ENCODE peak calls at places on chromosomes 11 and 22, in four cellular contexts. O is HL-60, U is K562, S is transverse colon. Q is an unnamed sample.

GRCh38 chr22:35299217-35299716 is 427 bp upstream of the TOM1 start:
- DNase-seq in U (no peak), S (no peak), O (peak), Q (no peak)

GRCh38 chr22:22881116-22882032 is 6.2 kb upstream of the IGLL5 start:
- DNase-seq in O (no peak), U (peak), S (no peak), Q (peak)

GRCh38 chr11:118151421-118151820 is 1.2 kb downstream of the SCN4B start:
- DNase-seq in U (no peak), O (no peak), S (no peak), Q (no peak)

GRCh38 chr11:33454264-33454663 is 197.1 kb downstream of the HIPK3 start:
- DNase-seq in S (no peak), U (no peak), O (no peak), Q (no peak)

GRCh38 chr11:33751878-33752277 is 15.7 kb upstream of the CD59 start:
- DNase-seq in S (no peak), U (no peak), O (no peak), Q (no peak)

GRCh38 chr11:71082454-71082853 is 169.9 kb downstream of the SHANK2 start:
- DNase-seq in S (no peak), O (no peak), U (no peak), Q (no peak)

GRCh38 chr11:86067230-86068137 is 1.4 kb downstream of the PICALM start:
- DNase-seq in O (peak), U (peak), S (no peak), Q (no peak)

GRCh38 chr11:128039140-128040021 is 548.0 kb downstream of the ETS1 start:
- DNase-seq in S (peak), U (no peak), O (peak), Q (no peak)

GRCh38 chr22:38513063-38513462 is 7.0 kb upstream of the DDX17 start:
- DNase-seq in S (peak), U (peak), O (no peak), Q (no peak)

GRCh38 chr11:65771589-65772112 is 9.1 kb downstream of the AP5B1 start:
- DNase-seq in S (no peak), O (no peak), U (no peak), Q (no peak)

GRCh38 chr11:115168229-115168671 is 336.0 kb downstream of the CADM1 start:
- DNase-seq in S (no peak), U (no peak), O (no peak), Q (no peak)

GRCh38 chr11:9203715-9204311 is 61.3 kb downstream of the DENND5A start:
- DNase-seq in O (no peak), S (no peak), U (no peak), Q (no peak)

GRCh38 chr11:37533087-37533486 is 935.1 kb upstream of the RAG2 start:
- DNase-seq in U (no peak), O (no peak), S (no peak), Q (no peak)

DNA sequence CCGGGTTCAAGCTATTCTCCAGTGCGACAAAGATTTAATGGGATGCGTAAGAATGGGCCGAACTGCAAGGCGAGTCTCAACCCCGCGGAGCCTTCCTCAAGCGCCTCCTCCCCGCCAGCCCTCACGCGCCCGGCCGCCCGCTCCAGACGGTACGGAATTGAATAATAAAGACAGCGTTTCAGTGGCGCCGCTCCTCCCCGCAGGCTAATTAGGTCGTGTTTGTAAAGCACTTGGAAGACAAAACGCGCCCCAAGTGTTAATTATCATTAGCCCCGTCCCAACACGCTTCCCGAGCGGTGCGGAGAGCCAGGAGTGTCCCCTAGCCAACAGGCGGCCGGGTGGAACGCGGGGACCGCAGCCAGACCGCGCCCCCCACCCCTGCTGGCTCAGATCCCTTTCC is 192.0 kb downstream of the BUD13 start:
- DNase-seq in U (no peak), S (no peak), O (no peak), Q (no peak)
- H3K4me3 ChIP-seq in U (no peak), S (no peak), O (no peak), Q (no peak)

DNA sequence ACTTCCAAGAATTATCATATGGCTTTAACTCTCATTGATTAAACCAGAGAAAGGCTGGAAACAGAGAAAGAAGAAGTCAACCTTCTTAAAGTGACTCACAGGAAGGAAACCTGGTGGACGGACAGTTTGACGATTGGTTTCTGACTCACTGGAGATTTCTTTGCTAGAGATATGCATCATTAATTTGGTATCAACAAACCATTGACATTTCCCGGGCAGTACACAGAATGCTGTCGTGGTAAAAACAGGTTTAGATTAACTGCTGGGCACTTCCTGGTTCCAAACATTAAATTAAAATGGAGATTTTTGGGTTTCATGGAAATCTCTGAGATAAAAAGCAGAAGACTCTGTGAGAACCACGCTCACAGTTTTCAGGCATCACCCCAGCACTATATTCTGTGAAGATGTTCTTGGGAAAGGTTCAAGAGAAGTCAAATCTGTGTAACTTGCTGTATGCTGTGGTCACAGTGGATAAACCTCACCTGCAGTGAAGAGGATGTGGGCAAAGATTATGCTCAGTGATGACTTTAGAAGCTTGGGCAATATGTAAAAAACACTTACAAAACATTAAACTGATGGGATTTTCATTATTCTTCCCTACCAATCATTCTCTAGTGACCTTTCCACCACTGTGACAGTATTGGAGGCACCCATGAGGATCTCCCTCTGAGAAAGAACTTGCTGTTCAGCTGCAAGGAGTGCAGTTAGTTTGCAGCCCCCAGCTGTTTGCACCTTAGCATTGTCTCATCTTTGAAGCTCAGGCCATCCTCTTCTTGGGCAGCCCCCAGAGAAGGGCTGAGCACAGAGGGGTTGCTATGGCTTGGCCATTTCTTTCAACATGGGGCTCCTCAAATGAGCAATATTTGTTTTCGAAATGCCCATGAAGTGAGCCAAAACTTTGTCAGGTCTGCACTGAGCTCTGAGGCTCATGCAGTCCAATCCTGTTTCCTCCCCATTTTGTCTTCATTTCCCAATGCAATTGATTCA is 61.0 kb upstream of the CD44 start:
- DNase-seq in O (no peak), S (no peak), U (no peak), Q (no peak)
- TF ChIP-seq POLR2AphosphoS5 in O (peak), S (no peak), U (no peak), Q (no peak)

GRCh38 chr11:124758355-124759267 is 3.5 kb downstream of the ESAM start:
- DNase-seq in O (peak), S (peak), U (peak), Q (no peak)

GRCh38 chr11:124759268-124760204 is 2.6 kb downstream of the ESAM start:
- DNase-seq in U (no peak), O (no peak), S (no peak), Q (no peak)

GRCh38 chr11:124761301-124762021 is 629 bp downstream of the ESAM start:
- DNase-seq in O (no peak), U (no peak), S (no peak), Q (no peak)

GRCh38 chr11:124760806-124761205 is 1.3 kb downstream of the ESAM start:
- DNase-seq in O (no peak), S (no peak), U (no peak), Q (no peak)

DNA sequence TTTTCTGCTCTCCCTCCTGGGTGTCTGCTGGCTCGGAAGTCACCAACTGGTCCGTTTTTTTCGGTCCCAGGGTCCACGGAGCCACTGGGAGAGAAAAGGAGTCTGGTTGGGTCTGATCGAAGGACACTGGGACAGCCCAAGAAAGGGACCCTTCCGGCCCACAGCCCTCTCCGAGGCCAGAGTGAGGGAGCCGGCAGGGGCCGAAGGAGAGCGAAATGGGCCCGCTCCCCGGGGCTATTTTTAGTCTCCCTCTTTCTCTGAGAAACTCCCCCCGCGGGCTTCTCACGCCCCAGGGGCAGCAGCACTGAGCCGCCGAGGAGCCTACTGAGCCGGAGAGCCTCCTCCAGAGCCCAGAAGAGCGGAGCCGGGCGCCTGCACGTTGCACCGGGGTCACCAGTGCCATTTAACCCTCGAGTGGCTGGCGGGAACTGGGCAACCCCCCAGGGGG is 1.9 kb downstream of the ESAM start:
- DNase-seq in O (no peak), S (no peak), U (no peak), Q (no peak)
- H3K4me3 ChIP-seq in O (no peak), S (peak), U (no peak), Q (peak)

GRCh38 chr11:102530558-102530957 is at the start of gene MMP7:
- DNase-seq in O (no peak), U (no peak), S (no peak), Q (no peak)
- TF ChIP-seq POLR2AphosphoS5 in O (no peak), U (no peak), S (no peak), Q (no peak)

Q was measured in vagina.